ENCODE peak calls at places on chromosomes 3 and 15, in four cellular contexts. K, I, D and E are unnamed samples.
A peak's percentile ranks its signal among the peaks of the same experiment; 100 is the strongest.

GRCh38 chr15:33022629-33023028 is 171.9 kb downstream of the FMN1 start:
- DNase-seq in I (peak; percentile 78), D (peak; percentile 33), K (peak; percentile 38), E (peak; percentile 45)

GRCh38 chr3:74643636-74644035 is 29.2 kb upstream of the CNTN3 start:
- DNase-seq in K (peak; percentile 78), D (no peak), I (peak; percentile 11), E (peak; percentile 63)

GRCh38 chr15:84873997-84874396 is 10.5 kb upstream of the SLC28A1 start:
- DNase-seq in I (no peak), K (no peak), D (no peak), E (no peak)

GRCh38 chr15:28923726-28924280 is 38.0 kb downstream of the APBA2 start:
- DNase-seq in I (no peak), D (no peak), K (no peak), E (no peak)

GRCh38 chr3:111595239-111595638 is at the start of gene ZBED2:
- DNase-seq in D (no peak), K (no peak), I (no peak), E (no peak)

GRCh38 chr15:77224352-77224751 is 153.4 kb upstream of the TSPAN3 start:
- DNase-seq in K (no peak), I (no peak), D (peak; percentile 62), E (no peak)

GRCh38 chr3:5309181-5309580 is 121.7 kb downstream of the EDEM1 start:
- DNase-seq in K (no peak), D (no peak), I (no peak), E (no peak)

GRCh38 chr3:184745526-184745925 is 33.7 kb upstream of the MAGEF1 start:
- DNase-seq in K (no peak), D (no peak), I (no peak), E (no peak)

GRCh38 chr3:47989981-47990440 is 26.2 kb downstream of the MAP4 start:
- DNase-seq in D (peak; percentile 89), K (peak; percentile 96), I (peak; percentile 87), E (peak; percentile 82)

GRCh38 chr3:157493627-157494550 is 9.3 kb downstream of the VEPH1 start:
- DNase-seq in D (peak; percentile 52), K (peak; percentile 86), I (peak; percentile 44), E (no peak)

GRCh38 chr3:132256984-132257383 is 60.2 kb upstream of the ACP3 start:
- DNase-seq in K (peak; percentile 80), I (peak; percentile 79), D (peak; percentile 66), E (peak; percentile 7)

GRCh38 chr3:15645740-15646490 is 44.4 kb downstream of the BTD start:
- DNase-seq in D (no peak), I (no peak), K (peak; percentile 94), E (peak; percentile 92)

GRCh38 chr15:63395730-63396545 is 14.3 kb upstream of the CA12 start:
- DNase-seq in I (no peak), D (no peak), K (no peak), E (no peak)

GRCh38 chr3:78977073-78977472 is 790.7 kb downstream of the ROBO1 start:
- DNase-seq in I (no peak), K (no peak), D (no peak), E (no peak)

GRCh38 chr15:59157840-59158700 is 48.6 kb upstream of the LDHAL6B start:
- DNase-seq in D (no peak), K (no peak), I (no peak), E (no peak)

GRCh38 chr3:20646425-20646824 is 460.4 kb upstream of the SGO1 start:
- DNase-seq in K (no peak), D (no peak), I (no peak), E (no peak)

GRCh38 chr3:10012106-10012505 is 14.1 kb upstream of the FANCD2 start:
- DNase-seq in I (no peak), D (no peak), K (no peak), E (no peak)

GRCh38 chr3:56005196-56005805 is 463.0 kb downstream of the ERC2 start:
- DNase-seq in D (no peak), K (no peak), I (no peak), E (no peak)

GRCh38 chr3:27176256-27176655 is 192.9 kb downstream of the NEK10 start:
- DNase-seq in K (no peak), I (no peak), D (no peak), E (no peak)

GRCh38 chr15:40763801-40764765 is at the start of gene GCHFR:
- DNase-seq in D (peak; percentile 74), I (peak; percentile 87), K (peak; percentile 59), E (no peak)

GRCh38 chr15:74226761-74227540 is 9.2 kb upstream of the CCDC33 start:
- DNase-seq in K (no peak), I (no peak), D (no peak), E (no peak)

GRCh38 chr3:146326875-146327543 is 76.1 kb upstream of the PLSCR4 start:
- DNase-seq in I (peak; percentile 41), D (peak; percentile 34), K (peak; percentile 93), E (no peak)

GRCh38 chr3:155646554-155647189 is 98.2 kb downstream of the PLCH1 start:
- DNase-seq in D (no peak), K (no peak), I (no peak), E (no peak)

GRCh38 chr3:65597225-65597951 is 441.3 kb downstream of the MAGI1 start:
- DNase-seq in I (peak; percentile 24), D (peak; percentile 98), K (peak; percentile 35), E (no peak)

GRCh38 chr3:149813367-149814281 is 609 bp downstream of the RNF13 start:
- DNase-seq in I (peak; percentile 59), K (peak; percentile 53), D (peak; percentile 64), E (no peak)

GRCh38 chr3:149815318-149815717 is 2.3 kb downstream of the RNF13 start:
- DNase-seq in D (no peak), K (no peak), I (no peak), E (no peak)

GRCh38 chr3:149816986-149817385 is 4.0 kb downstream of the RNF13 start:
- DNase-seq in K (peak; percentile 88), D (no peak), I (no peak), E (peak; percentile 56)

GRCh38 chr3:149815728-149816127 is 2.7 kb downstream of the RNF13 start:
- DNase-seq in I (no peak), K (no peak), D (no peak), E (no peak)

GRCh38 chr3:149816326-149816725 is 3.3 kb downstream of the RNF13 start:
- DNase-seq in K (no peak), D (no peak), I (no peak), E (no peak)
- H3K4me3 ChIP-seq in K (no peak overlapping the region), D (no peak overlapping the region), I (no peak overlapping the region), E (no peak overlapping the region)

DNA sequence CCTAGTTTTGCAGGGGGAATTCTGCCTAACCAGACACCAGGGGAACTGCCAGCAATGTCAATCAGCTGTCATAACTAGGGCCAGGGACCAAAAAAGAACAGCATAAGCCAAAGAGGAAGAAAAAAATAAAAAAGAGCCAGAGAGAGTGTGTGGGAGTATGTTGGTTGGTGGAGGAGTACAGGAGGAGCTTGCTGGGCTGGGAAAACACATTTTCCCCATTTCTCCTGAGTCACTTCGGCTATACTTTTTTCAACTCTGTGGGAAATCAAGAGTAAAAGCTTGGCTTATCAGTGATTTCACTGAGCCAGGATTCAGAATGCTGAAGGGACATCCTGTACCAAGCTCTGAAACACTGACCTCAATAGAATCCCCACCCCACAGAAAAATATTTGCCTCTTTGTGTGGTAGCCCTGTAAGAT is 144.7 kb upstream of the DPH6 start:
- DNase-seq in I (no peak), D (no peak), K (peak; percentile 99), E (peak; percentile 93)
- H3K4me3 ChIP-seq in I (no peak overlapping the region), D (no peak overlapping the region), K (no peak overlapping the region), E (no peak overlapping the region)

DNA sequence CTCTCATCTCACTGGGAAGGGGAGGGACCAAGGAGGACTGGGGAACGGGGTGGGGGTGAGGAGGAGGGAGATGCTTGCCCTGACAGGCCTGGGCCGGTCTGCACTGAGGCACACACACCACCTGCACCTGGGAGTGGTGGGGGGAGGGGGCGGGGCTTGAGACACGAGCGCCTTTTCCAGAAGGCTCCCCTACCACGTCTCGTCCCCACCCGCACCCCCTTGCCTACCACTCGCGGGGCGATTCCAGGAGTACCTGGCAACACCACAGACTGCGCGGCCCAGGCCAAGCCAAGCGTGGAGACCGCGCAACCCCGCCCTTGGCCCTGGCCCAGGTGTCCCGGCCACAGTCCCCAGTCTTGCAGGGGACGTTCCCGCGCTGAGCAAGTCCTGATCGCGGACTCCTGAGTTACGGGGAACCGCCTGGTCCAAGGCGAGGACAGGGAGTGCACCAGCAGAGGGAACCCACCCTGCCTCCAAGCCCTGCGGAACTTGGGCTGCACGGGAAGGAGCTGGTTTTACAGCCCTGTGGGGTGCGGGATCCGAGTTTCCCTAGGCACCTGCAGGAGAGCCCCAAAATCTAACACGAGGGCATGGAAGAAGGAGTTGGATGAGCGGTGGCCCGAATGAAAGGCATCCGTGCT is 68.1 kb upstream of the SH3GL3 start:
- DNase-seq in K (no peak), I (no peak), D (no peak), E (no peak)
- H3K4me3 ChIP-seq in K (no peak overlapping the region), I (no peak overlapping the region), D (no peak overlapping the region), E (no peak overlapping the region)

GRCh38 chr3:37621771-37622170 is 239.9 kb upstream of the CTDSPL start:
- DNase-seq in D (no peak), I (no peak), K (no peak), E (no peak)

GRCh38 chr3:37624276-37624675 is 237.4 kb upstream of the CTDSPL start:
- DNase-seq in K (no peak), D (no peak), I (no peak), E (no peak)

GRCh38 chr3:37625690-37626089 is 236.0 kb upstream of the CTDSPL start:
- DNase-seq in I (no peak), K (no peak), D (no peak), E (no peak)

GRCh38 chr3:37625051-37625450 is 236.6 kb upstream of the CTDSPL start:
- DNase-seq in D (no peak), I (no peak), K (no peak), E (no peak)

GRCh38 chr3:37622999-37623883 is 238.4 kb upstream of the CTDSPL start:
- DNase-seq in D (no peak), K (no peak), I (no peak), E (no peak)
- H3K4me3 ChIP-seq in D (no peak overlapping the region), K (no peak overlapping the region), I (no peak overlapping the region), E (no peak overlapping the region)